ENCODE peak calls at places on chromosome 18, in nine cellular contexts. W, D, E, M, H, K, N, I and T are unnamed samples.
A peak's percentile ranks its signal among the peaks of the same experiment; 100 is the strongest.

GRCh38 chr18:61388010-61388409 is 54.8 kb downstream of the CDH20 start:
- DNase-seq in W (no peak), H (no peak), I (no peak), M (peak; percentile 74), E (no peak), N (peak; percentile 49), D (peak; percentile 12), K (no peak), T (no peak)

GRCh38 chr18:44887227-44887631 is 206.5 kb downstream of the SETBP1 start:
- DNase-seq in K (no peak), E (no peak), I (no peak), M (peak; percentile 88), H (peak; percentile 97), N (peak; percentile 67), D (peak; percentile 82), W (no peak), T (no peak)

GRCh38 chr18:67862069-67862468 is 345.5 kb upstream of the DSEL start:
- DNase-seq in M (peak; percentile 37), H (no peak), N (no peak), K (no peak), W (no peak), E (no peak), D (no peak), I (no peak), T (no peak)

GRCh38 chr18:42956287-42956686 is 159.2 kb downstream of the RIT2 start:
- DNase-seq in W (no peak), D (no peak), M (no peak), E (no peak), H (peak; percentile 84), K (no peak), N (no peak), I (no peak), T (no peak)

GRCh38 chr18:5628512-5629255 is 84.9 kb upstream of the EPB41L3 start:
- DNase-seq in M (peak; percentile 65), W (no peak), N (peak; percentile 58), H (peak; percentile 66), I (peak; percentile 4), K (peak; percentile 19), D (peak; percentile 55), E (peak; percentile 64), T (no peak)

GRCh38 chr18:73948497-73948896 is 199.1 kb downstream of the FBXO15 start:
- DNase-seq in I (no peak), M (no peak), D (peak; percentile 62), W (no peak), K (no peak), E (no peak), H (peak; percentile 72), N (peak; percentile 49), T (no peak)

GRCh38 chr18:31660763-31661162 is 23.6 kb downstream of the B4GALT6 start:
- DNase-seq in N (no peak), M (no peak), D (no peak), K (no peak), H (no peak), W (no peak), E (no peak), I (no peak), T (no peak)

GRCh38 chr18:51196116-51196810 is 1.2 kb downstream of the MEX3C start:
- DNase-seq in K (peak; percentile 61), I (peak; percentile 39), E (peak; percentile 12), H (no peak), W (peak; percentile 32), N (peak; percentile 36), D (no peak), M (peak; percentile 69), T (peak; percentile 46)

GRCh38 chr18:68699043-68699442 is 15.9 kb downstream of the TMX3 start:
- DNase-seq in N (peak; percentile 70), K (no peak), M (peak; percentile 47), D (no peak), I (no peak), E (no peak), W (no peak), H (no peak), T (no peak)

GRCh38 chr18:3458952-3459853 is 9.2 kb downstream of the TGIF1 start:
- DNase-seq in H (no peak), D (no peak), I (no peak), W (no peak), N (peak; percentile 55), M (peak; percentile 83), K (no peak), E (no peak), T (no peak)

GRCh38 chr18:76823166-76823539 is 796 bp downstream of the ZNF236 start:
- DNase-seq in K (no peak), M (no peak), N (no peak), D (no peak), W (no peak), E (no peak), H (peak; percentile 36), I (no peak), T (no peak)

GRCh38 chr18:74259332-74259731 is 32.4 kb downstream of the CYB5A start:
- DNase-seq in H (no peak), W (no peak), N (no peak), I (no peak), K (no peak), M (no peak), D (no peak), E (no peak), T (no peak)

GRCh38 chr18:34624551-34624950 is 85.5 kb upstream of the DTNA start:
- DNase-seq in D (no peak), H (peak; percentile 90), K (no peak), W (no peak), I (no peak), N (no peak), M (peak; percentile 31), E (no peak), T (no peak)

GRCh38 chr18:9665311-9665710 is 42.8 kb upstream of the RAB31 start:
- DNase-seq in H (no peak), W (no peak), D (no peak), K (no peak), M (no peak), N (no peak), I (no peak), E (no peak), T (no peak)

GRCh38 chr18:11146238-11146946 is 3.0 kb downstream of the PIEZO2 start:
- DNase-seq in D (no peak), K (no peak), H (peak; percentile 29), N (no peak), E (peak; percentile 19), M (no peak), W (no peak), I (no peak), T (no peak)

GRCh38 chr18:35289293-35290069 is 548 bp downstream of the ZSCAN30 start:
- DNase-seq in N (peak; percentile 20), D (no peak), E (peak; percentile 26), K (no peak), H (no peak), W (no peak), M (peak; percentile 58), I (no peak), T (no peak)